ENCODE peak calls at places on chromosomes 13 and 19, in seven cellular contexts. C, M, D, H, O, P and X are unnamed samples.

GRCh38 chr13:51303063-51303552 is 36.4 kb upstream of the SERPINE3 start:
- DNase-seq in D (no peak), C (no peak), P (no peak), H (peak; percentile 29), M (no peak), O (no peak), X (no peak)

GRCh38 chr19:49689133-49690072 is at the start of gene ADM5:
- DNase-seq in P (peak; percentile 64), H (peak; percentile 20), C (no peak), D (peak; percentile 13), M (no peak), O (peak; percentile 53), X (peak; percentile 82)

GRCh38 chr13:73411067-73411809 is 352.4 kb downstream of the KLF5 start:
- DNase-seq in H (no peak), P (no peak), O (no peak), C (no peak), M (peak; percentile 11), D (no peak), X (no peak)

GRCh38 chr19:9189538-9189937 is 10.8 kb downstream of the OR7D2 start:
- DNase-seq in D (no peak), P (no peak), M (no peak), C (no peak), O (no peak), H (no peak), X (no peak)

GRCh38 chr19:44069415-44069814 is 2.5 kb upstream of the ZNF284 start:
- DNase-seq in P (no peak), H (no peak), O (no peak), D (no peak), M (no peak), C (no peak), X (no peak)

GRCh38 chr13:50428183-50428877 is 413.1 kb downstream of the KCNRG start:
- DNase-seq in C (no peak), O (no peak), D (no peak), H (no peak), M (no peak), P (no peak), X (no peak)

GRCh38 chr13:98307392-98307743 is 130.3 kb upstream of the RNF113B start:
- DNase-seq in D (no peak), C (no peak), H (no peak), O (no peak), P (no peak), M (no peak), X (no peak)

GRCh38 chr19:55189424-55189823 is 9.3 kb upstream of the SYT5 start:
- DNase-seq in H (peak; percentile 45), C (peak; percentile 97), P (no peak), D (no peak), O (no peak), M (peak; percentile 95), X (no peak)

GRCh38 chr19:4586691-4587090 is 27.2 kb upstream of the SEMA6B start:
- DNase-seq in H (no peak), M (no peak), D (no peak), P (no peak), O (no peak), C (no peak), X (no peak)

GRCh38 chr19:45164577-45165335 is 4.0 kb upstream of the NKPD1 start:
- DNase-seq in C (peak; percentile 87), H (peak; percentile 93), O (no peak), P (peak; percentile 85), D (no peak), M (peak; percentile 46), X (peak; percentile 89)

GRCh38 chr19:778910-779653 is 18.2 kb upstream of the PTBP1 start:
- DNase-seq in O (no peak), P (no peak), H (peak; percentile 83), D (no peak), C (peak; percentile 96), M (peak; percentile 94), X (no peak)

GRCh38 chr19:18006895-18007604 is 920 bp upstream of the ARRDC2 start:
- DNase-seq in D (no peak), O (peak; percentile 58), M (peak; percentile 62), H (peak; percentile 93), P (peak; percentile 88), C (peak; percentile 72), X (peak; percentile 71)

GRCh38 chr13:81927347-81927746 is 1586.4 kb upstream of the SPRY2 start:
- DNase-seq in C (peak; percentile 4), D (no peak), M (no peak), P (no peak), H (peak; percentile 4), O (no peak), X (no peak)

GRCh38 chr13:73803997-73804396 is 330.2 kb downstream of the KLF12 start:
- DNase-seq in O (no peak), P (no peak), M (peak; percentile 74), H (no peak), C (peak; percentile 67), D (no peak), X (no peak)

GRCh38 chr13:56886398-56886797 is 254.3 kb upstream of the PRR20A start:
- DNase-seq in D (peak; percentile 40), H (no peak), O (no peak), P (no peak), M (no peak), C (no peak), X (no peak)

GRCh38 chr13:97188207-97188606 is 33.9 kb upstream of the MBNL2 start:
- DNase-seq in H (no peak), M (no peak), D (no peak), O (no peak), P (no peak), C (no peak), X (no peak)

GRCh38 chr19:53792721-53793433 is 31.2 kb downstream of the NLRP12 start:
- DNase-seq in D (peak; percentile 74), H (peak; percentile 98), O (peak; percentile 13), M (peak; percentile 75), P (peak; percentile 77), C (peak; percentile 86), X (peak; percentile 1)

GRCh38 chr13:45219938-45220375 is 19.1 kb upstream of the KCTD4 start:
- DNase-seq in P (no peak), M (peak; percentile 44), D (no peak), C (peak; percentile 77), O (no peak), H (no peak), X (no peak)

GRCh38 chr13:30805603-30806011 is 70.3 kb downstream of the ALOX5AP start:
- DNase-seq in O (no peak), P (no peak), D (no peak), H (peak; percentile 93), C (no peak), M (peak; percentile 59), X (no peak)

GRCh38 chr13:80814541-80814940 is 473.6 kb upstream of the SPRY2 start:
- DNase-seq in D (no peak), H (no peak), P (no peak), C (peak; percentile 15), M (no peak), O (no peak), X (no peak)

GRCh38 chr19:4233282-4233853 is 4.0 kb downstream of the EBI3 start:
- DNase-seq in H (peak; percentile 77), M (peak; percentile 8), D (no peak), P (peak; percentile 89), O (peak; percentile 1), C (peak; percentile 14), X (no peak)

GRCh38 chr19:46191972-46192371 is 37.6 kb upstream of the IGFL1 start:
- DNase-seq in M (no peak), C (no peak), P (no peak), H (no peak), O (no peak), D (no peak), X (no peak)